ENCODE peak calls at places on chromosomes 2 and 18, in six cellular contexts. U, R, O, G, Q and E are unnamed samples.

GRCh38 chr2:167943877-167944276 is 303.5 kb downstream of the STK39 start:
- DNase-seq in U (no peak), R (no peak), O (no peak), G (peak; percentile 61), Q (no peak), E (peak; percentile 41)

GRCh38 chr2:71531522-71532047 is 78.2 kb downstream of the DYSF start:
- DNase-seq in U (peak; percentile 25), R (peak; percentile 7), O (no peak), G (peak; percentile 68), Q (peak; percentile 26), E (peak; percentile 46)

GRCh38 chr2:73700111-73700510 is 37.0 kb downstream of the TPRKB start:
- DNase-seq in U (no peak), R (peak; percentile 38), O (no peak), G (no peak), Q (no peak), E (no peak)

GRCh38 chr2:230961091-230961491 is 34.8 kb upstream of the SPATA3 start:
- DNase-seq in U (no peak), R (no peak), O (no peak), G (peak; percentile 74), Q (no peak), E (peak; percentile 57)

GRCh38 chr18:61606068-61606660 is 272.9 kb downstream of the CDH20 start:
- DNase-seq in U (peak; percentile 44), R (peak; percentile 24), O (peak; percentile 54), G (peak; percentile 50), Q (no peak), E (peak; percentile 54)

GRCh38 chr18:37548679-37549289 is 16.8 kb downstream of the CELF4 start:
- DNase-seq in U (no peak), R (no peak), O (no peak), G (no peak), Q (no peak), E (no peak)

GRCh38 chr2:111178730-111179405 is 58.2 kb downstream of the BCL2L11 start:
- DNase-seq in U (peak; percentile 66), R (no peak), O (no peak), G (peak; percentile 30), Q (peak; percentile 60), E (no peak)

GRCh38 chr18:39938678-39939077 is 2016.4 kb upstream of the PIK3C3 start:
- DNase-seq in U (no peak), R (no peak), O (no peak), G (no peak), Q (no peak), E (peak; percentile 21)

GRCh38 chr2:36672199-36672598 is 24.3 kb upstream of the VIT start:
- DNase-seq in U (peak; percentile 26), R (no peak), O (no peak), G (peak; percentile 35), Q (no peak), E (peak; percentile 69)

GRCh38 chr18:2087877-2088673 is 483.2 kb downstream of the METTL4 start:
- DNase-seq in U (peak; percentile 14), R (no peak), O (peak; percentile 66), G (no peak), Q (no peak), E (peak; percentile 96)

GRCh38 chr18:77597726-77598125 is 348.1 kb downstream of the GALR1 start:
- DNase-seq in U (no peak), R (no peak), O (no peak), G (no peak), Q (no peak), E (no peak)

GRCh38 chr2:182115258-182115657 is 129.6 kb downstream of the PPP1R1C start:
- DNase-seq in U (no peak), R (no peak), O (no peak), G (no peak), Q (no peak), E (no peak)
- H3K4me3 ChIP-seq in U (no peak overlapping the region), R (no peak overlapping the region), O (no peak overlapping the region), G (no peak overlapping the region), Q (no peak overlapping the region), E (no peak overlapping the region)

DNA sequence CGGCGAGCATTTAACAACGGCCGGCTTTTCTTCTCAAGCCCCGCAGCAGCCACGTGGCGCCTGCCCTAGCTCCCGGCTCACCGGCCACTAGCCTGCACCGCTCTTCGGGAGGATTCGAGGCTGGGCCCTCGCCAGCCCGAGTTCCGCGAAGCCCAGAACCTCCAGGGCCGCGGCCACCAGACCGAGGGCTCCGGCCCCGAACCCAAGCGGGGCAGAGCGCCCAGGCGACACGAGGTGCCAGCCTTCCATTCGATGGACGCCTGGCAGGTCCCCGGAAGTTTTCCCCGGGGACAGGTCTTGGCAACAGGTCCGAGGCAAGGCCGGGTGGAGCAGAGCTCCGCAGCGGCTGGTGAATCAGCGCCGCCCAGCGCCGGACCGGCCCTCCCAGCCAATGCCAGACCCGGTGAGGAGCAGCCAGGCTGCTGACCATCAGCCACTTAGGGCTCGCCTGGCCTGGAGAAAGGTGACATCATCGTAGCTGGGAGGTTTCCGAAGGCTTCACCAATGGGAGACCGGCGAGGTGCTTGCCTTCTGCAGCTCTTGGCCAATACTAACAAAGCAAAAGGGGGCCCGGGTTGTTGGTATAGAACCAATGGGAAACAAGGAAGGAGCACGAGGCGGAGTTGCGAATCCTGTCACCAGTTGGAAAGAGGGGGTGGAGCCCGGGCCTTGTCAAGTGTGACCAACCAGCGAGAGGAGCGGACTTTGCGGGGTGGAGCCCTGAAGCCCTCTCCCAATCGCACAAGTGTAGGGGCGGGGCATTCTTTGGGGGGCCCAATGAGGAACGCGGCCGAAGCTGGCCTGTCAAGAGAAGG is 467 bp upstream of the MXD1 start:
- DNase-seq in U (peak; percentile 100), R (peak; percentile 100), O (peak; percentile 100), G (peak; percentile 100), Q (peak; percentile 99), E (peak; percentile 100)
- TF ChIP-seq CTCF in U (peak; percentile 22), R (no peak), O (no peak), G (no peak), Q (peak; percentile 42), E (no peak)

GRCh38 chr18:26863122-26863879 is 2.2 kb downstream of the AQP4 start:
- DNase-seq in U (peak; percentile 64), R (peak; percentile 37), O (peak; percentile 88), G (no peak), Q (peak; percentile 15), E (no peak)
- H3K4me3 ChIP-seq in U (peak overlapping the region; percentile 7), R (no peak overlapping the region), O (peak overlapping the region; percentile 16), G (no peak overlapping the region), Q (peak overlapping the region; percentile 55), E (no peak overlapping the region)

DNA sequence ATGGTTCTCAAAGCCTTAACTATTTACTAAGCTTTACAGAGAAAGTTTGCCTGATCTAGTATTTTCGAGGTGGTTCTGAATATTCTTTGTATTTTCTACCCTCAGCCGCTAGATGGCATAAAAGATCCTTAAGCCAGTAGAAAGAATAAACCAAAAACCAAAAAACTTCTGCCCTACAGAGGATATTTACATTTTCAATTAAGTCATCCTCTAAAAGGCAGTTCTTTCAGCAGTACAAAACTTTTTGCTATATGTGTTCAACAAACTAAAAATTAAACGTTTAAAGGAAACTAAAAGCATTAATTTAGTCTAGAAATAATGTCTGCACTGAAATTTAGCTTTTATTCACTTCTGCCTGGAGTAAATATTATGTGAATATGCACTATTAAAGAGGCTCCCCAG is 297.5 kb downstream of the PIEZO2 start:
- DNase-seq in U (peak; percentile 79), R (no peak), O (no peak), G (peak; percentile 31), Q (peak; percentile 16), E (peak; percentile 90)
- TF ChIP-seq CTCF in U (peak; percentile 81), R (peak; percentile 82), O (peak; percentile 63), G (peak; percentile 64), Q (peak; percentile 65), E (peak; percentile 73)

GRCh38 chr18:79564441-79564840 is 115.2 kb upstream of the CTDP1 start:
- DNase-seq in U (no peak), R (no peak), O (no peak), G (no peak), Q (no peak), E (no peak)
- H3K4me3 ChIP-seq in U (no peak overlapping the region), R (no peak overlapping the region), O (no peak overlapping the region), G (no peak overlapping the region), Q (no peak overlapping the region), E (no peak overlapping the region)